ENCODE peak calls at places on chromosome 1, in five cellular contexts. J is Peyer's patch, A is IMR-90, O is thoracic aorta, M is GM23248. X is an unnamed sample.

GRCh38 chr1:147673401-147673800 is 3.1 kb upstream of the ACP6 start:
- DNase-seq in J (no peak), O (no peak), A (peak; percentile 26), M (peak; percentile 38), X (no peak)

GRCh38 chr1:201946224-201946908 is at the start of gene LMOD1:
- DNase-seq in A (peak; percentile 98), O (peak; percentile 87), M (peak; percentile 91), J (peak; percentile 49), X (peak; percentile 87)

GRCh38 chr1:16018308-16018707 is 465 bp upstream of the HSPB7 start:
- DNase-seq in O (no peak), J (no peak), A (no peak), M (peak; percentile 34), X (no peak)

GRCh38 chr1:31675161-31675560 is 28.7 kb downstream of the COL16A1 start:
- DNase-seq in M (no peak), J (no peak), O (no peak), A (no peak), X (no peak)

GRCh38 chr1:54814148-54814498 is 13.0 kb upstream of the TTC22 start:
- DNase-seq in J (peak; percentile 12), M (no peak), O (no peak), A (no peak), X (peak; percentile 45)

GRCh38 chr1:6235302-6235680 is 473 bp downstream of the ICMT start:
- DNase-seq in A (no peak), M (peak; percentile 21), O (no peak), J (peak; percentile 19), X (no peak)

GRCh38 chr1:110630770-110631663 is 24.9 kb upstream of the KCNA2 start:
- DNase-seq in M (peak; percentile 77), O (no peak), A (peak; percentile 46), J (peak; percentile 88), X (peak; percentile 77)

GRCh38 chr1:2314803-2315710 is 76.3 kb downstream of the MORN1 start:
- DNase-seq in O (no peak), A (peak; percentile 39), M (peak; percentile 57), J (peak; percentile 58), X (no peak)

GRCh38 chr1:1669468-1670440 is 10.9 kb upstream of the CDK11B start:
- DNase-seq in O (no peak), J (no peak), A (no peak), M (no peak), X (peak; percentile 54)

GRCh38 chr1:181119076-181119989 is 30.8 kb downstream of the IER5 start:
- DNase-seq in M (peak; percentile 52), J (no peak), A (no peak), O (no peak), X (no peak)
- H3K27ac ChIP-seq in M (no peak overlapping the region), J (no peak overlapping the region), A (no peak overlapping the region), O (no peak overlapping the region), X (peak overlapping the region; percentile 72)

GRCh38 chr1:234922987-234923386 is 205.7 kb downstream of the TOMM20 start:
- DNase-seq in M (no peak), A (no peak), J (no peak), O (no peak), X (peak; percentile 48)

GRCh38 chr1:234925440-234926251 is 203.0 kb downstream of the TOMM20 start:
- DNase-seq in M (peak; percentile 98), O (no peak), A (peak; percentile 99), J (no peak), X (no peak)

GRCh38 chr1:234923626-234924025 is 205.0 kb downstream of the TOMM20 start:
- DNase-seq in O (no peak), J (no peak), A (no peak), M (no peak), X (peak; percentile 23)

GRCh38 chr1:234926252-234926573 is 202.4 kb downstream of the TOMM20 start:
- DNase-seq in M (no peak), A (no peak), J (no peak), O (no peak), X (no peak)

GRCh38 chr1:234924450-234925355 is 203.9 kb downstream of the TOMM20 start:
- DNase-seq in M (peak; percentile 19), J (no peak), O (no peak), A (no peak), X (no peak)
- H3K27ac ChIP-seq in M (peak overlapping the region; percentile 76), J (peak overlapping the region; percentile 70), O (peak overlapping the region; percentile 69), A (peak overlapping the region; percentile 53), X (peak overlapping the region; percentile 42)

DNA sequence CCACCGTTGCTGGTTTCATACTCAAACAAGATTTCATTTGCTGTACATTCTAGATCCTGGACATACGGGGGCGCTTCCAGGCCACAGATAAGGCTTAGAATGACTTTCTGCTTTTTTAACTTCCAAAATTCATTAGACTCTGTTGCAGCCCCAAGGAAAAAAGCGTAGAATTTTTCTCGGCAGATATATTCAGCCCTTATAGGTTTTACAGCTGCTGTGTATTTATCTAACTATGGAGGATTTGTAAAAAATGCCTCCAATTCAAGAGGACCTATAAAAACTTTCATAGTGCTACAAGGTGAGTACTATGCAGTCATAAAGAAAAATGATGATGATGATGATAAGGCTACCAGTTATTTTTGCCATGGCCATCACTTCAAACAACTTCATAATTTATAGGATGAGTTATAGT is 51.6 kb downstream of the SLC30A10 start:
- DNase-seq in M (no peak), O (no peak), A (no peak), J (no peak), X (no peak)
- H3K27ac ChIP-seq in M (no peak overlapping the region), O (no peak overlapping the region), A (no peak overlapping the region), J (no peak overlapping the region), X (no peak overlapping the region)

DNA sequence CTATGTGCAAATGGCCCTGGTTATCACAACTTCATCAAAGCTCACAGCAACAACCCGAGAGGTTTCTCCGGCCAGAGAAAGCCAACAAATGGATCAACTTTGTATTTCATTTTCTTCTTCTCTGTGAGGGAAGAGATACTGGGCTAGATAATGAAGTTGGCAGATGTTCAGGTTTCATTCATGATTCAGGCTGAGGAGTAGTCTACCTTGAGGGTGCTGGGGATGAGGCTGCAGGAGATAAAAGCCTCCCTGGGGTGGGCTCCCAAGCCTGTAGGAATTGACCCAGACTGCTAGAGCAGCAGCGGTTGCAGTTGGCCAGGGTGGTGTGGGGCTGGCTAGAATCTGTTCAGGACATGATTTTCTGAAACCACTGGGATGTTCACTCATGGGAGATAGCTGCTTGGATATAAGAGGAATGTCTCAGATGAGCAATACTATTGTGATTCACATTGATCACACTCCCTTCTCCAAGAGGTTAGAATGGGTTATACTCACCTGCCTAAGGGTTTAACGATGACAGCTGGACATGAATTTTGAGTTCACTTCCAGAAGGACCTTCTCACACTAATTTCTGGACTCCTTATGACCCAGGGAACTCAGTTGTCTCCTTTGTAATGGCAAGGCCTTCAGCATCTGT is 64.0 kb downstream of the SYT6 start:
- DNase-seq in M (no peak), J (no peak), O (no peak), A (no peak), X (no peak)
- H3K27ac ChIP-seq in M (no peak overlapping the region), J (no peak overlapping the region), O (no peak overlapping the region), A (no peak overlapping the region), X (no peak overlapping the region)

GRCh38 chr1:21913258-21913657 is 23.9 kb downstream of the HSPG2 start:
- DNase-seq in M (no peak), J (no peak), A (no peak), O (no peak), X (no peak)
- H3K27ac ChIP-seq in M (peak overlapping the region; percentile 96), J (peak overlapping the region; percentile 56), A (no peak overlapping the region), O (peak overlapping the region; percentile 99), X (peak overlapping the region; percentile 88)

GRCh38 chr1:11571906-11572616 is 82.2 kb downstream of the FBXO2 start:
- DNase-seq in J (no peak), A (no peak), O (no peak), M (no peak), X (no peak)

GRCh38 chr1:11569954-11570353 is 84.3 kb downstream of the FBXO2 start:
- DNase-seq in J (no peak), A (no peak), M (no peak), O (no peak), X (no peak)

GRCh38 chr1:11568687-11569086 is 85.5 kb downstream of the FBXO2 start:
- DNase-seq in J (no peak), A (no peak), M (no peak), O (no peak), X (no peak)

GRCh38 chr1:11569551-11569950 is 84.7 kb downstream of the FBXO2 start:
- DNase-seq in A (no peak), J (no peak), O (no peak), M (no peak), X (no peak)

DNA sequence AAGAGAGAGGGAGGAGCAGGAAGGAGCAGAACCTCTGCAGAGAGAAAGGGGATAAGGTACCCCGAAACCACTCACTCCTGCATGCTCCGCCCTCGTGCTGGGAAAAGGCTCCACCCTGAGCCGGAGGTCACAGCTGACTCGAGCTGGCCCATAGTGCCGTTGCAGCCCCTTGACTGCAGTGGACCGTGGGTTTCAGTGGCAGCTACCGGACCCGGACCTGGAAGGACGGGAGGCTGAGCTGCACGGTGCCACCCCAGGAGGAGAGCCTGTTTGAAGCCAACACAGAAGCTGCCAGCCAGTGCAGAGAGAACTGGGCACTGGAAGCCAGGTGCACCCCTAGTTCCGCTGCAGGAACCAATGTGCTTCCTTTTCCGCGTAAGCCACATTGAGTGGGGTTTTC is 83.4 kb downstream of the FBXO2 start:
- DNase-seq in O (no peak), M (no peak), A (no peak), J (no peak), X (no peak)
- H3K27ac ChIP-seq in O (no peak overlapping the region), M (no peak overlapping the region), A (no peak overlapping the region), J (no peak overlapping the region), X (no peak overlapping the region)

X was measured in suprapubic skin.